ENCODE peak calls at places on chromosomes 1 and 21, in five cellular contexts. J is cardiac muscle cell, Z is psoas muscle, U is thoracic aorta, R is tibial artery. O is an unnamed sample.

GRCh38 chr1:88800382-88801051 is 90.8 kb downstream of the GTF2B start:
- DNase-seq in J (peak; percentile 50), Z (no peak), U (no peak), R (no peak), O (no peak)

GRCh38 chr1:28807986-28808385 is 4.0 kb upstream of the OPRD1 start:
- DNase-seq in J (no peak), Z (no peak), U (no peak), R (no peak), O (no peak)

GRCh38 chr21:31952828-31953227 is 80.0 kb downstream of the HUNK start:
- DNase-seq in J (no peak), Z (no peak), U (no peak), R (no peak), O (no peak)

GRCh38 chr1:59484090-59484489 is 187.2 kb downstream of the FGGY start:
- DNase-seq in J (peak; percentile 85), Z (no peak), U (no peak), R (no peak), O (no peak)

GRCh38 chr1:183596500-183596899 is 6.2 kb upstream of the NCF2 start:
- DNase-seq in J (no peak), Z (no peak), U (no peak), R (no peak), O (no peak)

GRCh38 chr1:160605205-160605604 is 25.9 kb upstream of the CD84 start:
- DNase-seq in J (no peak), Z (no peak), U (no peak), R (no peak), O (no peak)

GRCh38 chr1:17128361-17128760 is 9.1 kb upstream of the PADI2 start:
- DNase-seq in J (peak; percentile 95), Z (no peak), U (no peak), R (no peak), O (no peak)

GRCh38 chr1:145690587-145691558 is 16.3 kb downstream of the PDZK1 start:
- DNase-seq in J (peak; percentile 60), Z (no peak), U (no peak), R (no peak), O (peak; percentile 25)

GRCh38 chr21:45356251-45356650 is 48.7 kb upstream of the COL18A1 start:
- DNase-seq in J (no peak), Z (peak; percentile 38), U (no peak), R (no peak), O (no peak)

GRCh38 chr1:240258910-240259309 is 167.2 kb downstream of the FMN2 start:
- DNase-seq in J (no peak), Z (no peak), U (no peak), R (no peak), O (no peak)

GRCh38 chr1:52423771-52424170 is 19.4 kb downstream of the PRPF38A start:
- DNase-seq in J (no peak), Z (no peak), U (no peak), R (no peak), O (no peak)

GRCh38 chr1:33433509-33434362 is 2.8 kb upstream of the PHC2 start:
- DNase-seq in J (peak; percentile 97), Z (peak; percentile 51), U (peak; percentile 20), R (peak; percentile 82), O (no peak)

GRCh38 chr1:33455537-33456301 is 16.7 kb upstream of the ZSCAN20 start:
- DNase-seq in J (peak; percentile 84), Z (peak; percentile 67), U (no peak), R (peak; percentile 55), O (peak; percentile 62)

GRCh38 chr1:208170252-208170651 is 73.9 kb downstream of the PLXNA2 start:
- DNase-seq in J (no peak), Z (no peak), U (no peak), R (no peak), O (no peak)

GRCh38 chr1:26279598-26280332 is at the start of gene SH3BGRL3:
- DNase-seq in J (peak; percentile 87), Z (peak; percentile 92), U (peak; percentile 61), R (peak; percentile 90), O (peak; percentile 89)

GRCh38 chr1:19957779-19958178 is 21.6 kb downstream of the PLA2G2A start:
- DNase-seq in J (no peak), Z (no peak), U (no peak), R (no peak), O (no peak)
- TF ChIP-seq CTCF in J (peak; percentile 22), Z (no peak), U (no peak), R (no peak), O (no peak)

DNA sequence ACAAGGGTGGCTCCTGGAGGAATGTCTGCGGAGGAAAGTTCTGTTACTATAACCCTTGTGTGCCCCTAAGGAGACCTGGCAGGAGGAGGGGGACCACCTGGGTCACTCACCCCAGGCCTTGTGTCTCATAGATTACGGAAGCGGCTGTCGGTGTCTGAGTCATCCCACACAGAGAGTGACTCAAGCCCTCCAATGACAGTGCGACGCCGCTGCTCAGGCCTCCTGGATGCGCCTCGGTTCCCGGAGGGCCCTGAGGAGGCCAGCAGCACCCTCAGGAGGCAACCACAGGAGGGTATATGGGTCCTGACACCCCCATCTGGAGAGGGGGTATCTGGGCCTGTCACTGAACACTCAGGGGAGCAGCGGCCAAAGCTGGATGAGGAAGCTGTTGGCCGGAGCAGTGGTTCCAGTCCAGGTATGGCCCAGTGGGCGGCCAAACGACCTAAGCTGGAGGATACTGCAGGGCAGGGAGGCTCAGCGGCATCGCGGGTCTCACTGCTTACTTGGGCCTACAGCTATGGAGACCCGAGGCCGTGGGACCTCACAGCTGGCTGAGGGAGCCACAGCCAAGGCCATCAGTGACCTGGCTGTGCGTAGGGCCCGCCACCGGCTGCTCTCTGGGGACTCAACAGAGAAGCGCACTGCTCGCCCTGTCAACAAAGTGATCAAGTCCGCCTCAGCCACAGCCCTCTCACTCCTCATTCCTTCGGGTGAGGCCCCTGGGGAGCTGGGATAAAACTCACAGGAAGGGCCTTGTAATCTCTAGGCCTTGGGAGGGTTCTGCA is 101.4 kb downstream of the PIK3R3 start:
- DNase-seq in J (no peak), Z (no peak), U (no peak), R (no peak), O (no peak)
- H3K4me3 ChIP-seq in J (no peak overlapping the region), Z (no peak overlapping the region), U (no peak overlapping the region), R (no peak overlapping the region), O (no peak overlapping the region)

DNA sequence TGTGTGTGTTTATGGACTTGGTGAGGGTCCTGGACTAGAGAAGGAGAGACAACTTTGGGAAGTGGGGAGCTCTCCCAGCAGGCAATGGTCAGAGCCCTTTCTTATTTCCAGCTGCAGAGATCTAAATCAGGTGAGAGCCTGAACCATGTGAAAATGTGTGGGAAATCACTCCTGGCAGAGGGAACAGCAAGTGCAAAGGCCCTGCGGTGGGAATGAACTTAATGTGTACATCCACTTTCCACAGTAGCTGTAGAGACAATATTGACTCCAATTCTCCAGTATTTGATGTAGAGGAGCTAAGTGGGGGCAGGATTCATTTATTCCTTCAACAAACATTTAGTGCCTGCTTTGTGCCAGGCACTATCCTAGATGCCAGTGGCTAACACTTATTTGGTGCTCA is 14.7 kb upstream of the POU3F1 start:
- DNase-seq in J (no peak), Z (no peak), U (no peak), R (no peak), O (no peak)
- H3K27me3 ChIP-seq in J (no peaks in the 10 kb centered on the region), Z (peaks cover 3% of the 10 kb centered on the region), U (no peaks in the 10 kb centered on the region), R (no peaks in the 10 kb centered on the region), O (no peaks in the 10 kb centered on the region)

DNA sequence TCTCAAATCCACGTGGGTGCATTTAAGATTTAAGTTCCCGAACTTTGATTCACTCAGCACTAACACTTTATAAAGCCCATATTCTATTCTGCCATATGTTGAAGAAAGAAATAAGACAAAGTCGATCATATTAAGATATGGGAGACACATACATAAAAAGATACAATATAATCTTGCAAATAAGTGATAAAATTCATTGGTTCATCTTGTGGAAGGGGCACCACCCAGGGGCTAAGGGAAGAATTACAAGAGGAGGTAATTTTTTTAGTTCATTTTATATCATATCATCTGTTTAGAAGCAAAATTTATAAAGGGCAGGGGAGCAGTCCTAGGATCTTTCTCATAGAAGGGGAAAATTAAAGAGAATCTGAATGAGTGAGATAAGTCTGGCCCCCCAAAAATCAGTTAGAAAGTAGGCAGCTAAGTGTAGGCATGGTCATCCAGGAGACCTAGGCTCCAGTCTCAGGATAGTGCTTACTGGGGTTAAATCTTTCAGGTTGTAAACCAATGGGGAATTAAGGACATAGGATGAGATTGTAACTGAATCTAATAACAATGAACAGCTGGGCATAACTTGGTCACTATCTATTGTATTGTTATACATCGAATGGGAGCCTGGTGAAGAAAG is 124.2 kb upstream of the L1TD1 start:
- DNase-seq in J (peak; percentile 29), Z (no peak), U (no peak), R (no peak), O (no peak)
- TF ChIP-seq CTCF in J (peak; percentile 64), Z (peak; percentile 69), U (peak; percentile 60), R (peak; percentile 56), O (peak; percentile 45)

GRCh38 chr1:36398370-36398977 is 766 bp upstream of the LSM10 start:
- DNase-seq in J (no peak), Z (no peak), U (no peak), R (no peak), O (no peak)
- H3K4me3 ChIP-seq in J (no peak overlapping the region), Z (peak overlapping the region; percentile 88), U (no peak overlapping the region), R (peak overlapping the region; percentile 89), O (no peak overlapping the region)